ENCODE peak calls at places on chromosomes 16 and 17, in four cellular contexts. I is HepG2, V is SK-N-SH, Y is GM12878. D is an unnamed sample.

GRCh38 chr16:70723740-70724145 is 37.9 kb upstream of the MTSS2 start:
- DNase-seq in V (no peak), Y (no peak), I (no peak), D (no peak)

GRCh38 chr16:10950393-10950792 is 6.0 kb downstream of the CLEC16A start:
- DNase-seq in V (no peak), I (no peak), Y (no peak), D (no peak)

GRCh38 chr16:12500771-12501170 is 302.9 kb downstream of the CPPED1 start:
- DNase-seq in Y (no peak), I (no peak), V (no peak), D (no peak)

GRCh38 chr17:61221181-61221580 is 178.5 kb upstream of the TBX2 start:
- DNase-seq in I (no peak), V (no peak), Y (no peak), D (no peak)

GRCh38 chr17:82339634-82340580 is 6.3 kb upstream of the SECTM1 start:
- DNase-seq in V (no peak), I (no peak), Y (no peak), D (no peak)

GRCh38 chr17:17892731-17893130 is 55.9 kb upstream of the SREBF1 start:
- DNase-seq in V (no peak), Y (no peak), I (no peak), D (no peak)

GRCh38 chr17:76547183-76547641 is 7.4 kb downstream of the PRCD start:
- DNase-seq in Y (no peak), V (peak; percentile 83), I (peak; percentile 74), D (peak; percentile 70)

GRCh38 chr16:11155284-11155806 is 100.7 kb downstream of the SOCS1 start:
- DNase-seq in Y (no peak), V (no peak), I (no peak), D (peak; percentile 59)

GRCh38 chr17:78644259-78644658 is 67.1 kb upstream of the DNAH17 start:
- DNase-seq in Y (no peak), V (no peak), I (no peak), D (no peak)

GRCh38 chr17:75024686-75025397 is 12.4 kb downstream of the MRPL58 start:
- DNase-seq in V (no peak), Y (no peak), I (peak; percentile 61), D (no peak)

GRCh38 chr17:29007456-29008455 is 1.9 kb upstream of the SEZ6 start:
- DNase-seq in Y (no peak), I (no peak), V (no peak), D (no peak)

GRCh38 chr16:68574479-68574878 is 35.4 kb downstream of the ZFP90 start:
- DNase-seq in Y (no peak), V (no peak), I (no peak), D (no peak)

GRCh38 chr17:55433629-55434422 is 12.2 kb upstream of the MMD start:
- DNase-seq in Y (no peak), V (no peak), I (peak; percentile 99), D (no peak)

GRCh38 chr16:83928341-83929055 is 24.5 kb upstream of the OSGIN1 start:
- DNase-seq in V (no peak), Y (no peak), I (peak; percentile 75), D (no peak)

GRCh38 chr16:51151435-51151950 is 423 bp upstream of the SALL1 start:
- DNase-seq in V (peak; percentile 81), Y (no peak), I (peak; percentile 86), D (no peak)

GRCh38 chr16:68267612-68268405 is 3.5 kb downstream of the SLC7A6 start:
- DNase-seq in I (peak; percentile 61), V (no peak), Y (no peak), D (peak; percentile 66)

GRCh38 chr16:10641953-10642949 is 52.5 kb downstream of the TEKT5 start:
- DNase-seq in I (peak; percentile 60), V (no peak), Y (no peak), D (no peak)

GRCh38 chr17:6526362-6527152 is 29.8 kb downstream of the PITPNM3 start:
- DNase-seq in V (no peak), Y (no peak), I (no peak), D (no peak)

GRCh38 chr17:50739098-50739497 is 19.7 kb downstream of the LUC7L3 start:
- DNase-seq in Y (no peak), I (no peak), V (no peak), D (no peak)

GRCh38 chr16:27204232-27204915 is 1.0 kb downstream of the KDM8 start:
- DNase-seq in I (no peak), Y (no peak), V (no peak), D (no peak)

GRCh38 chr17:10314332-10314731 is 58.5 kb downstream of the MYH13 start:
- DNase-seq in Y (no peak), V (no peak), I (no peak), D (no peak)

DNA sequence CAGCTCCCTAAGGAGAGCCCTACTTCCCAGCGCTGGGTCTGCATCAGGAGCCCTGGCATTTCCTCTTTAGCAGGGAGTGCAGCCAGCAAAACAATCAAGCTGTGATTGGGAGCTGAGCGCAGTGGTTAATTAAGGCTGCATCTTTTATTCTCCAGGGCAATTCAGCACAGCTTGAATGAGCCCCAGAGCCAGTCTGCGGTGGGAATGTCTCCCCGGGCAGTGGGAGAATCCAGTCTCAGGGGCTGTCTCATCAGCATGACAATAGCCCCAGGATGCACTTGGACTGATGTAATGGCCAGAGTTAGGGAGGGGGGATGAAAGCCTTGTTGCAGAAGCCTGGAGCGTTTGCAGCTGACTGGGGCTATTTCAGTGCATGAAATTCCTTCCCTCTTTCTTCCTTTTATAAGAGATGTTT is 292.6 kb upstream of the SOX9 start:
- DNase-seq in Y (no peak), I (no peak), V (peak; percentile 58), D (no peak)
- TF ChIP-seq SMC3 in Y (no peak), I (no peak), V (no peak), D (no peak)

DNA sequence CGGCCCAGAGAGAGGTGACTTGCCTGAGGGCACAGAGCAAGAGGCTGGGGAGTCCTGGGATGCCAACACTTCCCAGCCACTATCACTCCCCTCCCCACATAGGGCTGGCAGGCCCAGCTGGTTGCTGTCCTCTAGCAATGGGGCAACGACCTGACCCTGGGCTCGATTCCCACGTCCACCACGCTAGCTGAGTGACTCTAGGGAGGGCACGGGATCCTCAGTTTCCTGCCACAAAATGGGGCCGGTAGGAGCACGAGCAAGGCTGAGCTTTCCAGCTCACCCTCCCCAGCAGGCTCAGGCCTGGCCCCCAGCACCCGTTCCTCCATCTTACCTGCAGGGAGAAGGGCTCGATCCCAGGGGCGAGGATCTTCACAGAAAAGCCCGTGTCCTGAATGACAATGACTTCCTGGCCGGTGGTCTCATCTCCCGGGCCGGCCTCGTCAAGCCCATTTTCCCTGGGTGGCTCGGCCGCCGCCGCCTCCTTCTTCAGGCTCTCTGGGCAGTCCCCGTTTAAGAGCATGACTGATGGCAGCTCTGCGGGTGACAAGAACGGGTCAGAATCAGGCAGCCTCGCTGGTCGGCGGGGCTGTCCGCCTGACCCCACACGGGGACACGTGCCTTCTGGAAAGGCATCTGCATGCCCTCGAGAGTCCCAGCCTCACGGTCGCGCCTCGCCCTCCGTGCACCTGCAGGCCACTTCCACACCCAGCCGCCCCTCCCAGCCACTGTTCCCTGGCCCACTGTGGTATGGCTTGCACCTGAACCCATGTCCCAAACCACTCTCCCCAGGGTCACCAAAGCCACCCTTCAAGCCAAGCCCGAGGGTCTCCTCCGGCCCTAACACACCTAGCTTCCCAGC is 7.3 kb downstream of the CLUH start:
- DNase-seq in Y (no peak), V (peak; percentile 20), I (no peak), D (no peak)
- TF ChIP-seq TAF1 in Y (no peak), V (no peak), I (no peak), D (no peak)

GRCh38 chr16:72923757-72924156 is 124.2 kb downstream of the ZFHX3 start:
- DNase-seq in V (no peak), Y (no peak), I (no peak), D (no peak)
- TF ChIP-seq SMC3 in V (no peak), Y (no peak), I (no peak), D (no peak)

GRCh38 chr16:1713933-1714332 is 7.9 kb downstream of the MAPK8IP3 start:
- DNase-seq in Y (peak; percentile 39), V (no peak), I (no peak), D (no peak)
- TF ChIP-seq TAF1 in Y (no peak), V (no peak), I (no peak), D (no peak)

DNA sequence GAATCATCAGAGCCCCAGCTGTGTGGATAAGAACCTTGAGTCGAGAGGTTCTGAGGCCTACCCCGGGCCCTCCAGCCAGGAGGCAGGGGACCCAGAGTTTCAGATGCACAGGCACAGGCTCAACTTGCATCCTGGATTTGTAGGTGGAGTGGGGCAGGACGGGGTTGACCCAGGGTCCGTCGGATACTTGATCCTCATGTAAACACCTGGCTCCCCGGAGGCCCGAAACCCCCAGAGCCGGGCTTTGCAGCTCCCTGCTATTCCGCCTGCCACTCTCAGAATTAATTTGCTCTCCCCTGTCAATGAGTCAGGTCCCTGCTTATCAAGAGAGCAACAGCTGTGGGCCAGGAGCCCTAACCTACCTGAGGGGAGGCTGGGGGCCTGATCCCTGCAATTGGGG is 27.7 kb upstream of the SPPL2C start:
- DNase-seq in I (no peak), V (no peak), Y (no peak), D (no peak)
- TF ChIP-seq SMC3 in I (no peak), V (no peak), Y (no peak), D (no peak)

DNA sequence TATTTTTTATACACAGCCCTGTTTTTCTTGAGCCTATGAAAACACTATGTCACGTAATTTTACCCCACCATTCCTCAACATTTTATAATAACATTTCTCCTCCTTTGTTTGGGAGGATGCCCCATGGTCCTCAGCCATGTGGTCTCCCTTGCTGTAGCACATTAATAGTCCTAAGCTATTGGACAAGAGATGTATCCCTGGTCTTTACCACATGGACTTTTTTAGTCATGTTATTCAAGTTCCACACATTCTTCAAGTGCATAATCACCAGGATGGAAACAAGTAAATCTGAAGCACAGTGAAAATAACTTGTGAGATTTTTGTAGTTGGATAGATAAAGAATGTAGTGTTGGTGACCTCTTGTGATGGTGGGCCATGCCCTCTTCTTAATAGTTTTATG is 2.1 kb upstream of the KRTAP2-3 start:
- DNase-seq in I (peak; percentile 62), V (no peak), Y (no peak), D (no peak)
- TF ChIP-seq TAF1 in I (no peak), V (no peak), Y (no peak), D (no peak)

GRCh38 chr16:53743149-53743566 is 39.2 kb downstream of the FTO start:
- DNase-seq in I (peak; percentile 39), V (no peak), Y (no peak), D (peak; percentile 52)
- TF ChIP-seq SMC3 in I (peak; percentile 67), V (peak; percentile 13), Y (peak; percentile 38), D (no peak)

D was measured in K562.